ENCODE peak calls at places on chromosome 14, in four cellular contexts. One of them, this sample, is unnamed.

GRCh38 chr14:70156602-70157001 is 32.1 kb downstream of the SLC8A3 start:
- DNase-seq in neural crest cell: no peak
- DNase-seq in glutamatergic neuron: no peak
- DNase-seq in IMR-90: no peak
- DNase-seq in this sample: no peak

GRCh38 chr14:21529515-21529914 is 3.4 kb upstream of the SALL2 start:
- DNase-seq in neural crest cell: no peak
- DNase-seq in IMR-90: no peak
- DNase-seq in glutamatergic neuron: no peak
- DNase-seq in this sample: no peak

GRCh38 chr14:37246427-37246829 is 48.7 kb downstream of the MIPOL1 start:
- DNase-seq in glutamatergic neuron: no peak
- DNase-seq in IMR-90: peak; percentile 63
- DNase-seq in neural crest cell: no peak
- DNase-seq in this sample: peak; percentile 64

GRCh38 chr14:33730163-33730562 is 220.7 kb downstream of the EGLN3 start:
- DNase-seq in glutamatergic neuron: no peak
- DNase-seq in IMR-90: no peak
- DNase-seq in neural crest cell: no peak
- DNase-seq in this sample: no peak

GRCh38 chr14:75238728-75239455 is 39.7 kb upstream of the FOS start:
- DNase-seq in glutamatergic neuron: no peak
- DNase-seq in neural crest cell: no peak
- DNase-seq in IMR-90: no peak
- DNase-seq in this sample: no peak

GRCh38 chr14:74620497-74620921 is 8.5 kb upstream of the LTBP2 start:
- DNase-seq in neural crest cell: no peak
- DNase-seq in IMR-90: peak; percentile 95
- DNase-seq in glutamatergic neuron: no peak
- DNase-seq in this sample: peak; percentile 91

GRCh38 chr14:66405158-66405557 is 81.0 kb upstream of the CCDC196 start:
- DNase-seq in glutamatergic neuron: no peak
- DNase-seq in neural crest cell: no peak
- DNase-seq in IMR-90: peak; percentile 1
- DNase-seq in this sample: peak; percentile 35

GRCh38 chr14:36462890-36463289 is 57.1 kb downstream of the NKX2-1 start:
- DNase-seq in IMR-90: no peak
- DNase-seq in neural crest cell: no peak
- DNase-seq in glutamatergic neuron: no peak
- DNase-seq in this sample: no peak

GRCh38 chr14:36663404-36664321 is 2.0 kb downstream of the PAX9 start:
- DNase-seq in IMR-90: no peak
- DNase-seq in glutamatergic neuron: no peak
- DNase-seq in neural crest cell: no peak
- DNase-seq in this sample: peak; percentile 51

GRCh38 chr14:20478915-20479314 is 9.7 kb downstream of the PNP start:
- DNase-seq in glutamatergic neuron: no peak
- DNase-seq in IMR-90: no peak
- DNase-seq in neural crest cell: no peak
- DNase-seq in this sample: no peak

GRCh38 chr14:94098359-94098758 is 12.2 kb upstream of the IFI27 start:
- DNase-seq in neural crest cell: no peak
- DNase-seq in IMR-90: no peak
- DNase-seq in glutamatergic neuron: no peak
- DNase-seq in this sample: no peak
- TF ChIP-seq CTCF in neural crest cell: no peak
- TF ChIP-seq CTCF in IMR-90: no peak
- TF ChIP-seq CTCF in glutamatergic neuron: no peak
- TF ChIP-seq CTCF in this sample: no peak

GRCh38 chr14:91354979-91355685 is 62.5 kb downstream of the CCDC88C start:
- DNase-seq in glutamatergic neuron: peak; percentile 77
- DNase-seq in neural crest cell: peak; percentile 40
- DNase-seq in IMR-90: no peak
- DNase-seq in this sample: no peak
- TF ChIP-seq CTCF in glutamatergic neuron: peak; percentile 74
- TF ChIP-seq CTCF in neural crest cell: peak; percentile 56
- TF ChIP-seq CTCF in IMR-90: no peak
- TF ChIP-seq CTCF in this sample: no peak

GRCh38 chr14:73458219-73458976 is at the start of gene NUMB:
- DNase-seq in IMR-90: peak; percentile 100
- DNase-seq in neural crest cell: peak; percentile 91
- DNase-seq in glutamatergic neuron: peak; percentile 94
- DNase-seq in this sample: peak; percentile 100
- TF ChIP-seq CTCF in IMR-90: no peak
- TF ChIP-seq CTCF in neural crest cell: no peak
- TF ChIP-seq CTCF in glutamatergic neuron: no peak
- TF ChIP-seq CTCF in this sample: no peak

GRCh38 chr14:95242870-95243269 is 76.8 kb downstream of the CLMN start:
- DNase-seq in neural crest cell: no peak
- DNase-seq in IMR-90: no peak
- DNase-seq in glutamatergic neuron: no peak
- DNase-seq in this sample: no peak

GRCh38 chr14:95244587-95244986 is 75.1 kb downstream of the CLMN start:
- DNase-seq in glutamatergic neuron: no peak
- DNase-seq in IMR-90: no peak
- DNase-seq in neural crest cell: no peak
- DNase-seq in this sample: no peak

GRCh38 chr14:95237956-95238355 is 80.6 kb upstream of the DICER1 start:
- DNase-seq in IMR-90: no peak
- DNase-seq in neural crest cell: no peak
- DNase-seq in glutamatergic neuron: no peak
- DNase-seq in this sample: no peak

GRCh38 chr14:95238674-95239313 is 80.9 kb downstream of the CLMN start:
- DNase-seq in glutamatergic neuron: no peak
- DNase-seq in IMR-90: no peak
- DNase-seq in neural crest cell: no peak
- DNase-seq in this sample: no peak

GRCh38 chr14:95240859-95241813 is 78.6 kb downstream of the CLMN start:
- DNase-seq in neural crest cell: no peak
- DNase-seq in IMR-90: no peak
- DNase-seq in glutamatergic neuron: no peak
- DNase-seq in this sample: no peak
- TF ChIP-seq CTCF in neural crest cell: no peak
- TF ChIP-seq CTCF in IMR-90: no peak
- TF ChIP-seq CTCF in glutamatergic neuron: no peak
- TF ChIP-seq CTCF in this sample: no peak

DNA sequence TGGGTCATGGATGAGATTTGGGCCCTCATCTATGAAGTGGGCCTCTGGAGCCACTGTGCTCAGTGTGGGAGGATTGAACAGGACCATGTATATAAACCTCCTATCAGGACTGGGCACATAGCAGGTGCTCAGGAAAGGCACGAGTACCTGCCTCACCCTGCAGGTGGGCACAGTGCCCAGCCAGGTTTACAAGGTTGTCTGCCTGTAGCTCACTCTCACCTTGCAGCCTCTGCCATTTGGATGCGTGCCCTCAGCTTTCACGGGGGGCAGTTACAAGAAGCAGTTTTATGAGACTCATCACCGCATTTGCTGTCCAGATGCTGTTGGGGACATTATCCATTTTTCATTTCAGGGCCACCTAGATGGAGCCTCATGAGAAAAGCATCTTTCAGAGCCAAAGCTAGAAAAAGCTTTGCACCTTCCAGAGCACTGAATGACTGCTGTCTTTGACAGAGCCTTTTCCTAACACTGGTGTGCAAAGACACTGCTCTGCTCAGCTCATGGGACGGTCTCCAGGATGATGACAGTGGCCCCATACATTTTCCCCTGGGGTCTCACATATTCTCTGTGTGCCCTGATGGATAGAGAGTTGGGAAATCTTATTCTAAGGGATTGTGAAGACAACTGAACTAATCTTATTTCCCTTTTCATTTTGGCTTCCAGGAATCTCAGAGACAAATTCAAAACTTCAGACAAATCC is 327.5 kb upstream of the RTL1 start:
- DNase-seq in glutamatergic neuron: no peak
- DNase-seq in IMR-90: no peak
- DNase-seq in neural crest cell: no peak
- DNase-seq in this sample: no peak
- TF ChIP-seq CTCF in glutamatergic neuron: no peak
- TF ChIP-seq CTCF in IMR-90: no peak
- TF ChIP-seq CTCF in neural crest cell: no peak
- TF ChIP-seq CTCF in this sample: no peak

DNA sequence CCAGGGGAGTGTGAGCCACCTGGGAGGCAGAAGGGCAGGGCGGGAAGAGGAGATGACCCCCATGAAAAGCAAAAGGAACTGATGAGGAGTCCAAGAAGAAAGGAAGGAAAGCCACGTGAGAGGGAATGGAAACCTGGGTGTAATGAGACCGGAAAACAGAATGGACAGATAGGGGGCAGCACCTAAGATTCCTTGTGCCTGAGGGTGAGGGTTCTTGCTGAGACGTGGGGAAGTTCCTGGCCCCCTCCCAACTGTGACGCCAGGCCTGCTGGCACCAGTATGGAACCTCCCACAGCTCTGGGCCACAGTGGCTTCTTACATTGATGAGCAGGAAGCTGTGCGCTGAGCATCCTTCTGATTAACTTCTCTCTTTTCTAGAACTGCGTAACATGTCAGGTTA is 30.8 kb downstream of the TTC7B start:
- DNase-seq in neural crest cell: no peak
- DNase-seq in IMR-90: no peak
- DNase-seq in glutamatergic neuron: no peak
- DNase-seq in this sample: no peak
- TF ChIP-seq CTCF in neural crest cell: no peak
- TF ChIP-seq CTCF in IMR-90: peak; percentile 8
- TF ChIP-seq CTCF in glutamatergic neuron: no peak
- TF ChIP-seq CTCF in this sample: no peak

DNA sequence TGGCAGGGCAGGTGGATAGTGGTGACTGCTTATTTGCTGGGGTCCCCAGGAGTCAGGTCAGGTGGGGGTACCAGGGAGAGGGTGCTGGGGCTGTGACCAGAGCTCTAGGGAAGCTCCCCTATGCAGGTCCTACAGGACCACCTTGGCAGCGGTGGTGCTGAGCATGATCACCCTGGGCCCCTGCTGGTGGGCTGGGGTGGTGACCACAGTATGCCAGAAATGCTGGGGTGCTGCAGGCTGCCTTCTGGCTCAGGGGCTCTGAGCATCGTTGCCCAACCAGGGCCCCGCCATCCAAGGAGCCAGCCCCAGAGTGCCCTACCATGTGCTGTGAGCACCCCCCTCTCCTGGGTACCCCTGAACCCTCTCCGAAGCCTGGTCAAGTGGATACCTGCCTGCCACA is 17.5 kb upstream of the NUDT14 start:
- DNase-seq in glutamatergic neuron: no peak
- DNase-seq in neural crest cell: no peak
- DNase-seq in IMR-90: no peak
- DNase-seq in this sample: no peak
- TF ChIP-seq CTCF in glutamatergic neuron: peak; percentile 36
- TF ChIP-seq CTCF in neural crest cell: peak; percentile 43
- TF ChIP-seq CTCF in IMR-90: no peak
- TF ChIP-seq CTCF in this sample: no peak

This sample was measured in epithelial cell of esophagus.